ENCODE peak calls at places on chromosomes 3 and 15, in six cellular contexts. V is fibroblast of lung, H is heart left ventricle, X is upper lobe of right lung, K is dorsolateral prefrontal cortex, N is tibial nerve. L is an unnamed sample.

GRCh38 chr15:100807028-100807427 is 72.6 kb upstream of the ALDH1A3 start:
- DNase-seq in N (no peak), X (no peak), H (no peak), K (no peak), V (no peak), L (no peak)

GRCh38 chr3:53845103-53845880 is 927 bp downstream of the CHDH start:
- DNase-seq in V (peak; percentile 51), K (peak; percentile 54), H (peak; percentile 67), X (peak; percentile 86), N (peak; percentile 34), L (no peak)

GRCh38 chr15:21262851-21263400 is 177.4 kb downstream of the POTEB3 start:
- DNase-seq in V (no peak), N (no peak), X (no peak), H (no peak), K (no peak), L (no peak)

GRCh38 chr15:51622269-51623180 is at the start of gene DMXL2:
- DNase-seq in K (peak; percentile 86), V (peak; percentile 85), N (peak; percentile 59), H (peak; percentile 92), X (peak; percentile 95), L (peak; percentile 89)

GRCh38 chr15:29070471-29071192 is 184.9 kb downstream of the APBA2 start:
- DNase-seq in V (peak; percentile 13), K (no peak), H (no peak), X (peak; percentile 37), N (no peak), L (no peak)

GRCh38 chr3:58824285-58824684 is 157.7 kb upstream of the FAM3D start:
- DNase-seq in H (peak; percentile 22), X (peak; percentile 61), N (peak; percentile 38), V (peak; percentile 45), K (peak; percentile 58), L (no peak)

GRCh38 chr15:68985361-68985891 is 29.1 kb upstream of the NOX5 start:
- DNase-seq in H (no peak), V (no peak), N (no peak), X (no peak), K (no peak), L (no peak)

GRCh38 chr3:122956685-122957455 is 70.7 kb downstream of the SEMA5B start:
- DNase-seq in X (no peak), V (no peak), N (no peak), H (peak; percentile 63), K (no peak), L (no peak)

GRCh38 chr15:90671216-90671615 is 45.9 kb upstream of the BLM start:
- DNase-seq in N (no peak), H (no peak), K (no peak), X (no peak), V (no peak), L (no peak)

GRCh38 chr3:72906154-72906553 is 18.3 kb downstream of the GXYLT2 start:
- DNase-seq in X (no peak), V (no peak), H (no peak), K (no peak), N (no peak), L (no peak)

GRCh38 chr15:95698230-95698629 is 632.3 kb upstream of the NR2F2 start:
- DNase-seq in N (no peak), H (no peak), K (no peak), V (no peak), X (no peak), L (no peak)

GRCh38 chr15:92082217-92082843 is 228.8 kb downstream of the SLCO3A1 start:
- DNase-seq in H (peak; percentile 68), K (peak; percentile 69), V (peak; percentile 56), N (peak; percentile 75), X (peak; percentile 67), L (peak; percentile 82)

GRCh38 chr3:55474213-55474632 is 12.9 kb downstream of the WNT5A start:
- DNase-seq in K (no peak), V (peak; percentile 47), X (no peak), N (no peak), H (no peak), L (no peak)

GRCh38 chr15:48427960-48428547 is 96.8 kb downstream of the DUT start:
- DNase-seq in X (no peak), N (no peak), K (no peak), V (peak; percentile 95), H (no peak), L (no peak)

GRCh38 chr15:47754312-47754711 is 37.0 kb downstream of the SEMA6D start:
- DNase-seq in N (no peak), H (no peak), V (no peak), X (no peak), K (no peak), L (no peak)

GRCh38 chr3:129529436-129530210 is 1.2 kb downstream of the RHO start:
- DNase-seq in H (no peak), N (no peak), K (no peak), V (no peak), X (no peak), L (no peak)

GRCh38 chr3:143103633-143104032 is 15.9 kb upstream of the CHST2 start:
- DNase-seq in H (no peak), N (no peak), K (no peak), V (no peak), X (no peak), L (no peak)

GRCh38 chr3:43649365-43649968 is 27.7 kb upstream of the ANO10 start:
- DNase-seq in K (no peak), V (no peak), H (no peak), X (peak; percentile 32), N (no peak), L (no peak)

GRCh38 chr3:138493804-138494606 is 59.6 kb downstream of the ESYT3 start:
- DNase-seq in K (no peak), N (no peak), V (peak; percentile 57), H (no peak), X (no peak), L (no peak)

GRCh38 chr15:59191855-59192237 is 14.8 kb upstream of the LDHAL6B start:
- DNase-seq in K (no peak), X (no peak), V (peak; percentile 98), N (no peak), H (no peak), L (no peak)

GRCh38 chr15:95041297-95041696 is 809.9 kb downstream of the MCTP2 start:
- DNase-seq in K (no peak), V (no peak), H (no peak), X (no peak), N (no peak), L (no peak)

GRCh38 chr3:75294124-75294523 is 370.0 kb upstream of the FRG2C start:
- DNase-seq in K (no peak), N (peak; percentile 16), X (peak; percentile 66), V (peak; percentile 33), H (peak; percentile 34), L (no peak)

GRCh38 chr3:61649381-61650170 is 88.2 kb downstream of the PTPRG start:
- DNase-seq in N (no peak), V (no peak), K (no peak), X (no peak), H (no peak), L (no peak)

GRCh38 chr3:72263223-72264015 is 478.5 kb upstream of the PROK2 start:
- DNase-seq in V (no peak), X (no peak), K (no peak), N (no peak), H (no peak), L (no peak)

GRCh38 chr3:110343376-110343775 is 728.2 kb upstream of the NECTIN3 start:
- DNase-seq in V (peak; percentile 67), X (no peak), H (no peak), N (no peak), K (no peak), L (no peak)

GRCh38 chr15:73989001-73989798 is 2.9 kb downstream of the STOML1 start:
- DNase-seq in V (peak; percentile 90), H (no peak), K (no peak), X (peak; percentile 11), N (no peak), L (no peak)

GRCh38 chr15:87764461-87765236 is 491.9 kb downstream of the NTRK3 start:
- DNase-seq in V (peak; percentile 91), K (no peak), N (no peak), X (no peak), H (no peak), L (no peak)

GRCh38 chr3:8822141-8822540 is 52.7 kb upstream of the OXTR start:
- DNase-seq in V (peak; percentile 68), K (no peak), H (no peak), N (no peak), X (no peak), L (no peak)

GRCh38 chr15:82625136-82625535 is 22.0 kb downstream of the CPEB1 start:
- DNase-seq in X (no peak), V (peak; percentile 64), K (no peak), H (no peak), N (no peak), L (no peak)

GRCh38 chr3:187919535-187919934 is 174.3 kb upstream of the BCL6 start:
- DNase-seq in V (no peak), X (no peak), N (no peak), K (no peak), H (no peak), L (no peak)

GRCh38 chr15:76057332-76058000 is 2.3 kb upstream of the TMEM266 start:
- DNase-seq in N (peak; percentile 75), K (no peak), V (peak; percentile 21), X (no peak), H (no peak), L (no peak)

GRCh38 chr15:41558400-41559238 is at the start of gene TYRO3:
- DNase-seq in N (peak; percentile 43), V (peak; percentile 42), H (peak; percentile 60), K (peak; percentile 85), X (peak; percentile 84), L (peak; percentile 82)

GRCh38 chr3:158100681-158101080 is 5.5 kb downstream of the SHOX2 start:
- DNase-seq in H (no peak), X (no peak), V (no peak), N (no peak), K (no peak), L (no peak)
- H3K27me3 ChIP-seq in H (peaks cover 89% of the 10 kb centered on the region), X (peaks cover 98% of the 10 kb centered on the region), V (peaks cover 62% of the 10 kb centered on the region), N (no peaks in the 10 kb centered on the region), K (peaks cover 100% of the 10 kb centered on the region), L (peaks cover 47% of the 10 kb centered on the region)

GRCh38 chr15:56490461-56490860 is 25.5 kb upstream of the MNS1 start:
- DNase-seq in V (no peak), H (no peak), N (no peak), K (no peak), X (no peak), L (no peak)
- TF ChIP-seq CTCF in V (no peak), H (no peak), N (no peak), K (no peak), X (no peak), L (no peak)

DNA sequence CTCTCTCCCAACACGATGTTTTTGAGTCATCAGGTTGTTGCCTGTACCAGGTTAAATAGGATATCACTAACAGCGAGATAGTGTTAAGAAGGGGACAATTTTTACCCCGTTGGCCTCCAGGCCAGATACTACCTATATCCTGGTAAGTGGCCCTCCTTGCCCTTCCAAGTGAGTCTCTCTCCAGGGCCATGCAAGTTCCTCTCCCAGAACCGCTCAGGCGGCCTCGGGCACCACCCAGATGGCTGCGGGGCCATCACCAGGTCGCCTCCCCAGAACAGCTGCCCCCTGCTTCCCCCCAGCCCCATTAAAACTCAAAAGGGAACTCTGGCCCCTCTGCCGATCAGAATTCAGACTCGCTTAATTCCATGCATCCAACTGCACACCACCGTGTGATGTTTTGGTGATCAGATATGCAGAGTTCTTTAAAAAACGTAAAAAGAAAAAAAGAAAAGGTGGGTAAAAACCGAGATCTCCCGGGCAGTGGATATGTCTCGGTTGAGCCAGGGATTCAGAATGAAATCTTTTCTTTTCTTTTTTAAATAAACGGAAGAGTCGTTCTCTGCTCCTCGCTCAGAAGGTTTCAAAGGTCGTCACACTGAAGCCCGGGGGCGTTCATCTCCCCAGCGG is 1.9 kb upstream of the TRIM71 start:
- DNase-seq in H (no peak), X (no peak), V (no peak), N (no peak), K (no peak), L (no peak)
- H3K27me3 ChIP-seq in H (peaks cover 33% of the 10 kb centered on the region), X (peaks cover 35% of the 10 kb centered on the region), V (peaks cover 47% of the 10 kb centered on the region), N (peaks cover 2% of the 10 kb centered on the region), K (peaks cover 55% of the 10 kb centered on the region), L (peaks cover 11% of the 10 kb centered on the region)

GRCh38 chr3:65334045-65334665 is 646.4 kb upstream of the ADAMTS9 start:
- DNase-seq in N (peak; percentile 24), K (no peak), V (no peak), H (peak; percentile 32), X (no peak), L (no peak)
- TF ChIP-seq CTCF in N (no peak), K (no peak), V (peak; percentile 7), H (peak; percentile 26), X (peak; percentile 11), L (no peak)

L was measured in ascending aorta.